ENCODE peak calls at places on chromosome 9, in nine cellular contexts. F is transverse colon, C is cardiac muscle cell, R is stomach, A is PC-9, V is left ventricle myocardium inferior, Q is tibial nerve, Y is heart right ventricle, J is NT2/D1. O is an unnamed sample. For H3K27me3 and H3K4me1, the result is how much of the 10 kb centered on the place peaks cover.

GRCh38 chr9:38026021-38026809 is 42.8 kb downstream of the SHB start:
- DNase-seq in V (no peak), Q (no peak), F (no peak), A (peak), R (no peak), Y (peak), J (peak), C (no peak), O (peak)

GRCh38 chr9:79984429-79985067 is 412.8 kb downstream of the TLE4 start:
- DNase-seq in C (no peak), Y (no peak), V (no peak), J (no peak), A (no peak), R (peak), F (no peak), Q (no peak), O (no peak)

GRCh38 chr9:88390371-88390990 is 2.2 kb downstream of the SPIN1 start:
- DNase-seq in F (no peak), R (no peak), J (no peak), A (no peak), Q (no peak), C (no peak), Y (no peak), V (no peak), O (no peak)

GRCh38 chr9:38141751-38142150 is 72.7 kb upstream of the SHB start:
- DNase-seq in A (no peak), R (no peak), J (no peak), Q (no peak), Y (no peak), V (no peak), C (no peak), F (no peak), O (no peak)

GRCh38 chr9:97758334-97758916 is 61.3 kb upstream of the XPA start:
- DNase-seq in Y (no peak), C (no peak), J (no peak), R (no peak), A (no peak), V (no peak), F (no peak), Q (no peak), O (no peak)

GRCh38 chr9:6771722-6772121 is 13.9 kb downstream of the KDM4C start:
- DNase-seq in A (no peak), V (no peak), J (peak), C (no peak), R (no peak), Y (no peak), F (no peak), Q (no peak), O (no peak)

GRCh38 chr9:3894764-3895163 is 369.0 kb upstream of the RFX3 start:
- DNase-seq in A (no peak), V (no peak), C (no peak), R (no peak), Q (no peak), Y (no peak), F (no peak), J (no peak), O (no peak)

GRCh38 chr9:127700594-127701255 is 6.1 kb upstream of the CFAP157 start:
- DNase-seq in F (no peak), Y (no peak), Q (no peak), A (no peak), J (no peak), C (no peak), V (no peak), R (no peak), O (peak)

GRCh38 chr9:132037470-132037869 is 42.2 kb downstream of the MED27 start:
- DNase-seq in Y (no peak), V (no peak), F (no peak), Q (no peak), J (no peak), C (no peak), A (no peak), R (no peak), O (no peak)

GRCh38 chr9:125556046-125556445 is 151.0 kb downstream of the MAPKAP1 start:
- DNase-seq in C (no peak), A (no peak), J (no peak), R (no peak), Y (peak), F (no peak), Q (no peak), V (no peak), O (no peak)

GRCh38 chr9:77793909-77794308 is 145.8 kb upstream of the GNA14 start:
- DNase-seq in C (no peak), F (no peak), A (peak), Y (no peak), Q (no peak), R (no peak), J (no peak), V (no peak), O (no peak)

GRCh38 chr9:131838581-131839280 is 98.9 kb upstream of the RAPGEF1 start:
- DNase-seq in Y (no peak), Q (no peak), C (no peak), R (no peak), A (no peak), V (no peak), F (no peak), J (no peak), O (peak)

GRCh38 chr9:76018244-76018643 is 127.8 kb downstream of the PCSK5 start:
- DNase-seq in R (peak), C (no peak), A (no peak), J (no peak), Y (no peak), V (no peak), F (peak), Q (no peak), O (no peak)

GRCh38 chr9:85430659-85431370 is 310.9 kb downstream of the AGTPBP1 start:
- DNase-seq in R (no peak), J (no peak), Y (peak), A (no peak), V (no peak), F (no peak), C (no peak), Q (no peak), O (no peak)

GRCh38 chr9:89623925-89624420 is 19.2 kb downstream of the GADD45G start:
- DNase-seq in F (peak), R (peak), C (no peak), J (no peak), Y (peak), V (peak), A (no peak), Q (no peak), O (no peak)

GRCh38 chr9:36517131-36517530 is 55.6 kb upstream of the MELK start:
- DNase-seq in R (no peak), A (no peak), J (no peak), C (no peak), F (no peak), Q (no peak), Y (no peak), V (no peak), O (no peak)

GRCh38 chr9:78453450-78453849 is 156.5 kb downstream of the PSAT1 start:
- DNase-seq in Y (no peak), F (no peak), J (no peak), Q (no peak), C (no peak), A (no peak), V (no peak), R (no peak), O (no peak)

GRCh38 chr9:89654025-89654662 is 49.3 kb downstream of the GADD45G start:
- DNase-seq in Y (no peak), F (no peak), J (no peak), V (no peak), Q (no peak), C (no peak), R (no peak), A (no peak), O (no peak)

GRCh38 chr9:6552033-6552737 is 93.3 kb downstream of the GLDC start:
- DNase-seq in J (no peak), C (no peak), R (no peak), A (no peak), Y (no peak), V (no peak), Q (no peak), F (no peak), O (peak)

GRCh38 chr9:89562186-89562814 is 42.5 kb upstream of the GADD45G start:
- DNase-seq in Y (no peak), J (no peak), V (no peak), R (no peak), C (no peak), A (no peak), F (no peak), Q (no peak), O (no peak)

GRCh38 chr9:137960496-137960895 is 82.9 kb downstream of the CACNA1B start:
- DNase-seq in J (no peak), V (no peak), Y (no peak), A (no peak), R (peak), C (peak), Q (no peak), F (no peak), O (no peak)

GRCh38 chr9:22913518-22913917 is 466.9 kb downstream of the DMRTA1 start:
- DNase-seq in C (peak), Y (no peak), V (no peak), Q (no peak), R (no peak), J (no peak), F (no peak), A (no peak), O (no peak)

GRCh38 chr9:13109781-13110180 is 169.7 kb downstream of the MPDZ start:
- DNase-seq in J (no peak), V (no peak), Y (no peak), F (no peak), A (no peak), C (no peak), R (no peak), Q (no peak), O (no peak)

GRCh38 chr9:21415492-21416267 is 6.8 kb downstream of the IFNA8 start:
- DNase-seq in C (no peak), Y (no peak), J (no peak), A (no peak), Q (no peak), R (no peak), F (peak), V (no peak), O (no peak)

GRCh38 chr9:83932001-83932400 is 10.8 kb upstream of the KIF27 start:
- DNase-seq in J (no peak), R (no peak), A (no peak), Y (no peak), F (no peak), C (no peak), Q (no peak), V (no peak), O (no peak)

GRCh38 chr9:100216178-100216787 is 117.2 kb downstream of the INVS start:
- DNase-seq in Y (no peak), V (no peak), J (peak), R (peak), C (peak), Q (no peak), F (peak), A (peak), O (peak)

DNA sequence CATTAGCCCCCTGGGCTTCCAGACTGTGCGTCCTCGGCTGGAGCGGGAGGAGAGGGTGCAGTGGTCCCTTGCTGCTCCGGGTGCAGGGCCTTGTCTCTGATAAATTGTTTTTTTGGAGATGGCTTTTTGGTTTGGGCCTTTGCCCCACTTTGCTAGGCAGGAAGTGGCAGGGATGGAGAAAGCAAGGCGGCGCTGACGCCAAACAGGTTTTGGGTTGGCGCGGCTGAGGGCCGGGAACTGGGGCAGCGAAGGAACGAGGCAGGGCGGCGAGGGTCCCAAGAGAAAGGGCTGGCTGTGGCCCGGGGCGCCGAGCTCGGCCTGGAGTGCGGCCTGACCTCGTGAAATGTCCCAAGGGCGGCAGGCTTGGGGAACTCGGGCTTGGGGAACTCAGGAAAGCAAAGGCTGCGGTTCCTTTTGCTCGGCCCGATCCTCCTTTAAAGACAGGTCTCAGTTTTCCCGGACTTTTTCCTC is 4.1 kb downstream of the LHX2 start:
- DNase-seq in A (no peak), V (no peak), F (no peak), C (no peak), Q (no peak), Y (no peak), J (no peak), R (no peak), O (no peak)
- H3K27me3 ChIP-seq in A (under half), V (half or more), F (half or more), C (half or more), Q (half or more), Y (half or more), J (half or more), R (half or more), O (under half)

GRCh38 chr9:15977438-15977837 is 424.6 kb downstream of the CCDC171 start:
- DNase-seq in Q (no peak), A (no peak), J (no peak), R (no peak), Y (no peak), C (no peak), V (no peak), F (no peak), O (no peak)

GRCh38 chr9:15982182-15982581 is 429.3 kb downstream of the CCDC171 start:
- DNase-seq in J (no peak), V (no peak), A (no peak), Q (no peak), C (no peak), F (no peak), R (no peak), Y (no peak), O (peak)
- H3K4me1 ChIP-seq in J (under half), V (under half), A (under half), Q (under half), C (under half), F (under half), R (under half), Y (under half), O (under half)

GRCh38 chr9:105421154-105421553 is 26.7 kb upstream of the FSD1L start:
- DNase-seq in A (no peak), R (no peak), C (no peak), V (no peak), F (no peak), Y (no peak), J (no peak), Q (no peak), O (no peak)
- H3K27me3 ChIP-seq in A (under half), R (under half), C (under half), V (under half), F (under half), Y (under half), J (under half), Q (under half), O (under half)

GRCh38 chr9:98970532-98971041 is 26.9 kb downstream of the COL15A1 start:
- DNase-seq in F (no peak), Q (no peak), Y (no peak), J (no peak), C (no peak), A (no peak), R (no peak), V (no peak), O (no peak)

GRCh38 chr9:98971915-98972223 is 28.2 kb downstream of the COL15A1 start:
- DNase-seq in Y (no peak), Q (no peak), F (no peak), V (no peak), J (no peak), C (no peak), R (no peak), A (no peak), O (no peak)

GRCh38 chr9:98973546-98973921 is 29.8 kb downstream of the COL15A1 start:
- DNase-seq in V (peak), F (no peak), R (no peak), A (no peak), Q (no peak), C (no peak), Y (peak), J (no peak), O (no peak)

GRCh38 chr9:98972641-98973545 is 29.2 kb downstream of the COL15A1 start:
- DNase-seq in Y (no peak), A (no peak), V (no peak), C (no peak), R (no peak), J (no peak), F (no peak), Q (no peak), O (no peak)

GRCh38 chr9:98971168-98971914 is 27.6 kb downstream of the COL15A1 start:
- DNase-seq in V (no peak), J (peak), R (no peak), Q (no peak), C (peak), A (no peak), Y (no peak), F (no peak), O (peak)
- H3K4me1 ChIP-seq in V (half or more), J (under half), R (under half), Q (under half), C (under half), A (under half), Y (half or more), F (under half), O (under half)

GRCh38 chr9:33677506-33677809 is 117.9 kb upstream of the PRSS3 start:
- DNase-seq in F (no peak), R (no peak), Q (no peak), Y (no peak), J (no peak), C (no peak), A (no peak), V (no peak), O (no peak)
- H3K27me3 ChIP-seq in F (half or more), R (under half), Q (under half), Y (under half), J (under half), C (under half), A (under half), V (under half), O (under half)

DNA sequence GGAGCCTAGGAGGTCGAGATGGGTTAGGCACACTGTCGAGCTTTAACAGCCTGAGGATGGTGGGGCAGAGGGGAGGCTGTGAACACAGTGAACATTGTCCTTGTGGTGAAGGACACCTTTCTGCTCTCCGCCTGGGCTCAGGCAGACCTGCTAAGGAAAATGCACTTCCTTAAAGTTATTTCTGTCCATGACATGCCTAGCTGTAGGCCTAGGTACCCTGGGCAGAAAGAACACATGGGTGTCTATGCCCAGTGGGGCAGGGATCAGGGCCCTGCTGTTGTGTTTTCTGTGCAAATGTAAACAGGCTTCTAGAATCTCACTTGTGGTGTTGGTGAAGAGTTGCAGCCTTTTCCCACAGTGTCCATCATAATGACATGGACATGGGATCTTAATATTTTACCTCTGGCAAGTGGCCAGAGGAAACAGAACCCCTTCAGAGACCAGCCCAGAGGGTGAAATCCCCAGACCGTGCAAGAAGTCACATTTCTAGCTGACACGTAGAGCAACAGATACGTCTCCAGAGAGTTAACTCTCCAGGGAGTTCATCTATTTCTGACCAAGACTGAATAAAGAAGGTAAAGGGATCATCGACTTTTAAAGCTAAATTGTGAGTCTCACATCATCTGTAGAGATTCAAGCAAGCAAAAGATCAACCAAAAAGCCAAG is 79.2 kb downstream of the C9orf152 start:
- DNase-seq in V (no peak), C (no peak), J (no peak), Y (no peak), A (no peak), Q (no peak), F (no peak), R (no peak), O (no peak)
- H3K4me1 ChIP-seq in V (half or more), C (half or more), J (under half), Y (half or more), A (under half), Q (under half), F (half or more), R (half or more), O (under half)

GRCh38 chr9:136196465-136197371 is 8.2 kb downstream of the LHX3 start:
- DNase-seq in F (no peak), A (peak), J (no peak), Y (no peak), Q (no peak), V (no peak), C (no peak), R (no peak), O (no peak)

GRCh38 chr9:136199391-136200288 is 5.3 kb downstream of the LHX3 start:
- DNase-seq in F (no peak), R (no peak), Q (no peak), Y (no peak), C (no peak), A (no peak), J (no peak), V (no peak), O (no peak)

GRCh38 chr9:136197930-136198604 is 6.9 kb downstream of the LHX3 start:
- DNase-seq in A (no peak), F (no peak), Q (no peak), C (no peak), Y (no peak), R (no peak), J (no peak), V (no peak), O (no peak)

GRCh38 chr9:136198605-136199083 is 6.3 kb downstream of the LHX3 start:
- DNase-seq in Q (no peak), A (no peak), R (no peak), Y (no peak), F (no peak), C (peak), J (no peak), V (no peak), O (no peak)

DNA sequence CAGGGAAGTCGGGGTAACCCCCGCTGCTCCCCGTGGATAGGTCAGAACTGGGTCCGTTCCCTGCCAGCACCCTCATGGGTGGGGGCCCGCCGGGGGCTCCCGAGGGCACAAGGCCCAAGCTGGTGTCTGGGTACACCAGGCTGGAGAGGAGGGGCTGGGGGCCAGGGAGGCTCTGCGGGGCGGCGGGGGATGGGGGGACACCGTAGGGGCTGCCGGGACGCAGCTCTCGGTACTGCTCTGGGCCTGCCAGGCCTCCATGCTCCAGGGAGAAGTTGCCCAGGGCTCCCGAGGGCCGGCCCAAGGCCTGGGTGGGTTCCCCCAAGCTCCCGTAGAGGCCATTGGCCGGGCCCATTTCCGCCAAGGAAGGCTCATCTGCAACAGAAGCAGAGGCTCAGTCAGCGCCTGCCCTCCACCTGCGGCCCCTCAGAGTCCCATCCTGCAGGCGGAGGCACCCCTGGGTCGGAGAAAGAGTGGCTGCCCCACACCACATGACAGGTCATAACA is 7.5 kb downstream of the LHX3 start:
- DNase-seq in J (no peak), F (no peak), V (no peak), Y (no peak), Q (no peak), C (no peak), R (no peak), A (no peak), O (no peak)
- H3K27me3 ChIP-seq in J (half or more), F (half or more), V (half or more), Y (half or more), Q (half or more), C (half or more), R (half or more), A (under half), O (under half)

GRCh38 chr9:15421532-15421931 is 1.1 kb upstream of the SNAPC3 start:
- DNase-seq in Q (no peak), F (peak), Y (no peak), R (no peak), V (no peak), C (no peak), J (no peak), A (no peak), O (no peak)

GRCh38 chr9:15422355-15423327 is at the start of gene SNAPC3:
- DNase-seq in F (peak), C (peak), A (peak), J (peak), Y (peak), V (peak), Q (peak), R (peak), O (peak)

GRCh38 chr9:15430920-15431844 is 8.5 kb downstream of the SNAPC3 start:
- DNase-seq in A (no peak), F (peak), Q (no peak), C (no peak), Y (no peak), J (no peak), V (no peak), R (no peak), O (no peak)

GRCh38 chr9:15423328-15423985 is 781 bp downstream of the SNAPC3 start:
- DNase-seq in Y (no peak), A (no peak), V (no peak), R (no peak), Q (no peak), F (no peak), J (no peak), C (no peak), O (no peak)

DNA sequence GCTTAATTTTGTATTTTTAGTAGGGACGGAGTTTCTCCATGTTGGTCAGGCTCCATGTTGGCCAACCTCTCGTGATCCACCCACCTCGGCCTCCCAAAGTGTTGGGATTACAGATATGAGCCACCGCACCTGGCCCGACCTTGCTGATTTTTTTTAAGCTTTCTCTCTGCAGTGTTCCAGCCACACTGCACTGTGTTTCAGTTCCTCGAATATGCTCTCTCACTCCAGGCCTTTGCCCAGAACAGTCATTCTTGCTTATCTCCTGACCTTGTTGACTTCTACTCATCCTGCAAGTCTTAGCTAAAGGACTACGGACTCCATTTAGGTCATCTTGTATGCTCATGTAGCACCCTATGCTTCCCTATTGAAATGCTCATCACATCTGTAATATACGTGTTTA is 3.3 kb downstream of the SNAPC3 start:
- DNase-seq in Y (no peak), A (no peak), V (no peak), J (no peak), C (no peak), F (no peak), Q (no peak), R (no peak), O (no peak)
- H3K4me1 ChIP-seq in Y (under half), A (under half), V (half or more), J (under half), C (under half), F (under half), Q (under half), R (under half), O (under half)